ENCODE peak calls at places on chromosomes 12 and 14, in nine cellular contexts. C is fibroblast of lung, M is H9, D is mesendoderm, R is PC-3, Z is endothelial cell of umbilical vein, K is NT2/D1, P is MM.1S, S is endodermal cell. W is an unnamed sample.

GRCh38 chr12:12705833-12706520 is 10.0 kb upstream of the GPR19 start:
- DNase-seq in S (no peak), M (no peak), P (peak), D (peak), C (no peak), R (no peak), Z (peak), K (no peak), W (no peak)

GRCh38 chr12:9351136-9351535 is 142.9 kb upstream of the PZP start:
- DNase-seq in R (no peak), S (peak), D (no peak), K (no peak), M (no peak), P (no peak), Z (no peak), C (no peak), W (no peak)

GRCh38 chr14:38243696-38244250 is 12.1 kb downstream of the CLEC14A start:
- DNase-seq in M (no peak), S (no peak), R (peak), P (no peak), D (no peak), Z (peak), K (no peak), C (no peak), W (no peak)

GRCh38 chr14:51473808-51474207 is 177.9 kb upstream of the FRMD6 start:
- DNase-seq in D (no peak), M (no peak), P (no peak), K (no peak), S (no peak), Z (no peak), C (peak), R (peak), W (peak)

GRCh38 chr12:128693115-128693514 is 130.6 kb downstream of the SLC15A4 start:
- DNase-seq in Z (no peak), C (no peak), P (no peak), R (no peak), S (no peak), D (no peak), K (no peak), M (no peak), W (no peak)

GRCh38 chr12:20443216-20443615 is 74.9 kb downstream of the PDE3A start:
- DNase-seq in M (no peak), Z (no peak), D (no peak), K (no peak), P (no peak), S (no peak), C (no peak), R (no peak), W (no peak)

GRCh38 chr14:75578099-75578785 is at the start of gene FLVCR2:
- DNase-seq in S (peak), R (peak), D (peak), K (no peak), C (peak), Z (peak), P (peak), M (peak), W (peak)

GRCh38 chr12:47768323-47768811 is 4.7 kb upstream of the SLC48A1 start:
- DNase-seq in R (peak), D (peak), P (no peak), M (no peak), C (peak), S (no peak), Z (no peak), K (peak), W (no peak)

GRCh38 chr12:121653999-121654398 is 15.5 kb downstream of the MORN3 start:
- DNase-seq in P (no peak), R (no peak), M (no peak), K (no peak), S (no peak), C (no peak), D (no peak), Z (no peak), W (no peak)

GRCh38 chr14:20427231-20428009 is 8.5 kb downstream of the KLHL33 start:
- DNase-seq in Z (peak), R (peak), M (no peak), D (peak), S (peak), K (no peak), P (no peak), C (peak), W (peak)

GRCh38 chr14:101716956-101717662 is 44.4 kb upstream of the PPP2R5C start:
- DNase-seq in C (peak), R (no peak), D (no peak), S (peak), P (no peak), Z (no peak), K (no peak), M (no peak), W (no peak)

GRCh38 chr12:3998968-3999792 is 126.0 kb upstream of the PARP11 start:
- DNase-seq in C (no peak), P (no peak), R (no peak), D (peak), Z (no peak), S (peak), K (no peak), M (no peak), W (no peak)

GRCh38 chr12:6280672-6281071 is 29.8 kb upstream of the PLEKHG6 start:
- DNase-seq in M (no peak), K (no peak), C (no peak), Z (no peak), S (no peak), R (no peak), D (no peak), P (no peak), W (no peak)

GRCh38 chr14:85093631-85094330 is 436.2 kb upstream of the FLRT2 start:
- DNase-seq in C (peak), M (no peak), S (no peak), P (no peak), Z (no peak), D (no peak), R (no peak), K (no peak), W (no peak)

GRCh38 chr14:68976160-68977067 is 2.7 kb downstream of the ACTN1 start:
- DNase-seq in D (no peak), P (no peak), M (no peak), C (peak), S (peak), R (no peak), Z (peak), K (no peak), W (peak)

GRCh38 chr12:132541996-132542395 is 52.0 kb downstream of the FBRSL1 start:
- DNase-seq in R (no peak), D (no peak), Z (no peak), K (no peak), S (no peak), C (no peak), P (no peak), M (no peak), W (no peak)

GRCh38 chr14:57262117-57262516 is 6.6 kb downstream of the EXOC5 start:
- DNase-seq in M (no peak), C (no peak), R (no peak), S (no peak), D (no peak), Z (no peak), P (no peak), K (no peak), W (no peak)

GRCh38 chr14:91727121-91727520 is 4.8 kb downstream of the CATSPERB start:
- DNase-seq in S (no peak), C (peak), R (peak), Z (no peak), M (no peak), P (no peak), D (no peak), K (no peak), W (no peak)

GRCh38 chr12:57606399-57606798 is 1.8 kb downstream of the DTX3 start:
- DNase-seq in Z (no peak), M (no peak), S (no peak), C (no peak), P (no peak), R (no peak), D (no peak), K (no peak), W (no peak)

GRCh38 chr12:67096533-67097318 is 172.4 kb upstream of the CAND1 start:
- DNase-seq in R (peak), D (peak), S (no peak), P (no peak), Z (no peak), K (no peak), C (peak), M (no peak), W (peak)

GRCh38 chr12:54588110-54588831 is at the start of gene PPP1R1A:
- DNase-seq in P (no peak), M (peak), R (no peak), K (no peak), D (peak), Z (no peak), S (peak), C (no peak), W (peak)

GRCh38 chr14:81067156-81067555 is 111.7 kb downstream of the TSHR start:
- DNase-seq in K (no peak), C (no peak), R (no peak), Z (no peak), P (no peak), M (no peak), D (no peak), S (no peak), W (no peak)
- H3K9ac ChIP-seq in K (no peak), C (no peak), R (no peak), Z (no peak), P (no peak), M (no peak), D (no peak), S (no peak), W (no peak)

GRCh38 chr12:104955703-104956102 is 2.4 kb downstream of the SLC41A2 start:
- DNase-seq in K (no peak), M (no peak), P (no peak), S (no peak), D (no peak), R (no peak), C (no peak), Z (no peak), W (no peak)

GRCh38 chr12:104956870-104957301 is 1.2 kb downstream of the SLC41A2 start:
- DNase-seq in Z (no peak), P (no peak), K (no peak), R (peak), S (no peak), M (no peak), C (no peak), D (no peak), W (peak)

GRCh38 chr12:104958009-104958945 is at the start of gene SLC41A2:
- DNase-seq in C (peak), K (peak), Z (peak), M (peak), P (peak), R (peak), D (peak), S (peak), W (peak)

GRCh38 chr12:104958946-104959841 is 1.1 kb upstream of the SLC41A2 start:
- DNase-seq in D (peak), C (peak), M (peak), R (peak), S (peak), P (no peak), K (no peak), Z (peak), W (peak)

GRCh38 chr12:104957388-104958008 is 592 bp downstream of the SLC41A2 start:
- DNase-seq in D (no peak), K (no peak), Z (peak), R (peak), C (no peak), M (no peak), P (peak), S (no peak), W (peak)
- H3K9ac ChIP-seq in D (peak), K (peak), Z (peak), R (peak), C (peak), M (no peak), P (peak), S (no peak), W (peak)

DNA sequence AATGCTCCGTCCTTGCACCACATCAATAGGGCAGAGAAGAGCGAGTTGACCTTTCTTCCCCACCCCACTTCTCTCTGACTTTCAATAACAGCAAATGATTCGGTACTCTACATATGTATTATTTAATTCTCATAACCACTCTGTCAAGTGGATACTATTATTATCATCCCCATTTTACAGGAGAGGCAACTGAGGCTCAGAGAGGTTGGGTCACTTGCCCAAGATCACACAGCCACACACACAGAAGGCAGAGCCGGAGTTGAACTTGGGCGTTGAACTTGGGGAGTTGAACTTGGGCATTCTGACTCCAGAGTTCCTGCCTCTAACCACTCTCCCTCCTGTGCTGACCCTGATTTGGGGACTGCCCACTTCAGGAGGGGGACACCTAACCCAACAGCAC is 659 bp downstream of the MYL2 start:
- DNase-seq in C (no peak), D (no peak), R (no peak), K (no peak), P (no peak), S (no peak), Z (no peak), M (no peak), W (no peak)
- H3K9ac ChIP-seq in C (no peak), D (no peak), R (no peak), K (no peak), P (no peak), S (no peak), Z (no peak), M (no peak), W (no peak)

DNA sequence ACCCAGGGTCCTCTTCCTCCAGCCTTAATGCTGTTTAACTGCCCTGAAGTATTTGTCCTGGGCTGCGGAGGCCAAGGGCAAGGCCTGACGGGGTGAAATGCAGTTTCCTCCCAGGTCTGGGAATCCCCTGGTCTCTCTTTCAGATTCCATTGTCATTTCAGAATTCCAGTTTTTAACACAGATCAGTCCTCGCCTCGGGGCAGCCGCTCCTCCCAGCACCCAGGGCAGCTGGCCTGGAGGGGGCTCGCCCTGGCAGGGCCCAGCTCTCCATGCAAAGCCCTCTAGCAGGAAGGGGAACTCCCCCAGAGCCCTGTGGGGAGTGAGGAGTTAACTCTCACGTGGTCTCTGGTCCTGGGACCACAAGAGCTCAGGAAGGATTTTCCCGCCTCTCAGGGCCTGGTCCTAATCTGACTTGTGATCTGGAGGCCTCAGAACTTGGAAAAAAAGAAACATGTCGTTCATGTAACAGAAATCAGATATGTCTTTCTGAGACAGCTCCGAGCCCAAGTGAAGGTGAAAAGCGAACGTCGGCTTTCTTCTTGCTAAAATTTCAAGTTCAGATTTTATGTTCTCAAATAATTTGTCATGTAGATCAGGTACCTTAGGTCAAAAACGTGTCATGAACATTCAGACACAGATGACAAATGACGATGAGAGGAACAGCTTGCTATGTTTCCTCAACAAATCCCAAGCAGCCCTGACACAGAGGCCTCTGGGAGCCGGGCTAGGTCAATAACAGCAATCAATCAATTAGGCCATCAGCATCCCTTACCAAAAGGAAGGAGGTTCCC is 265.5 kb upstream of the SFSWAP start:
- DNase-seq in S (peak), P (no peak), Z (no peak), R (no peak), D (peak), C (no peak), K (no peak), M (peak), W (no peak)
- H3K9ac ChIP-seq in S (no peak), P (no peak), Z (no peak), R (no peak), D (no peak), C (no peak), K (no peak), M (no peak), W (no peak)

GRCh38 chr12:56571131-56571530 is 49.5 kb downstream of the RBMS2 start:
- DNase-seq in K (no peak), P (no peak), C (no peak), Z (no peak), M (no peak), R (no peak), S (no peak), D (peak), W (no peak)

DNA sequence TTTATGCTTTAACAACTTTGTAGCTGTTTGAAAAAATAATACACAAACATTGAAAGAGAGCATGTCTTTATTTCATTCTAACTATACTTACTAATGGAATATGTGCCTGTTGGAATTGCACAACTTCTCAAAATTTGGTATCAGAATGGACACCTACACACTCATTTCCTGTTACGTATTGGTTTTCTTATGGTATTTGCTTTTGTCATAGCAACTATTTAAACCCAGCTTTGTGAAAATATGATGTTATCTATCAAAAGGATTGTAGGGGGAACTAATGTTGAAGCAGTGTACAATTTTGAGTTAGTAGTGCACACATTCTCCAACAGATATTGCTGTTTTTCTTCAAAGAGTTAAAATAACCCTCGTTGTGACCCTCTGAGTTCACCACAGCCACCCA is 52.6 kb downstream of the RBMS2 start:
- DNase-seq in P (no peak), Z (peak), C (peak), R (peak), K (no peak), D (no peak), S (no peak), M (no peak), W (peak)
- H3K9ac ChIP-seq in P (no peak), Z (peak), C (no peak), R (no peak), K (no peak), D (no peak), S (no peak), M (no peak), W (no peak)

GRCh38 chr12:71684081-71684480 is 1.8 kb upstream of the TMEM19 start:
- DNase-seq in S (no peak), M (no peak), D (peak), C (no peak), Z (no peak), K (no peak), P (no peak), R (no peak), W (no peak)
- H3K9ac ChIP-seq in S (no peak), M (no peak), D (no peak), C (no peak), Z (no peak), K (no peak), P (no peak), R (no peak), W (peak)

GRCh38 chr12:117685115-117685926 is 283.5 kb downstream of the KSR2 start:
- DNase-seq in C (peak), S (peak), R (peak), K (peak), M (peak), P (no peak), Z (peak), D (peak), W (no peak)

GRCh38 chr12:117689857-117690256 is 278.9 kb downstream of the KSR2 start:
- DNase-seq in S (no peak), D (no peak), M (no peak), K (no peak), P (no peak), R (no peak), Z (no peak), C (no peak), W (no peak)

GRCh38 chr12:117684471-117684870 is 284.3 kb downstream of the KSR2 start:
- DNase-seq in C (no peak), S (no peak), K (no peak), Z (no peak), P (no peak), D (no peak), M (no peak), R (no peak), W (no peak)

GRCh38 chr12:117686210-117686609 is 282.6 kb downstream of the KSR2 start:
- DNase-seq in P (no peak), D (no peak), Z (no peak), S (no peak), K (no peak), R (no peak), C (no peak), M (no peak), W (no peak)

DNA sequence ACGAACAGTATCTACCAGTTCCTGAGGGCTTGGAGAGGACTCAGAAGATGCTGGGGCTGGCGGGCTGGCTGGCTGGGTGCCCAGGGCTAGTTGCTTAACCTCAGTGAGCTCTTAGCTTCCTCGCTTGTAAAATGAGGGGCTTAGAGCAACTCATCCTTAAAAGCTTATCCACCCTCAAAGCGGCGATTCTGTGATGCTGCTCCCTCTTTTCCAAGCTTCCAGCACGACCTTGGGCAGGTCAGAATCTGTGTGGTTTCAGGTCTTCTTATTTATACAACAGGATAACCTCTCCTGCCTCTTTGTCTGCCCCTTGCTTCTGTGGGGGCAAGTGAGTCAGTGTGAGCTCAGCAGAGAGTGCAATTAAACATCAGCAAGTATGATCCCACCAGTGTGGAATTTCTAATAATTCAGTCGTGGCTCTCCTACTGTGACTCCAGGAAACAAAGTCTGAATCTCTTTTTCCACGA is 281.8 kb downstream of the KSR2 start:
- DNase-seq in P (no peak), K (no peak), C (peak), Z (peak), S (no peak), M (no peak), R (peak), D (peak), W (no peak)
- H3K9ac ChIP-seq in P (no peak), K (no peak), C (no peak), Z (peak), S (no peak), M (no peak), R (peak), D (no peak), W (no peak)

DNA sequence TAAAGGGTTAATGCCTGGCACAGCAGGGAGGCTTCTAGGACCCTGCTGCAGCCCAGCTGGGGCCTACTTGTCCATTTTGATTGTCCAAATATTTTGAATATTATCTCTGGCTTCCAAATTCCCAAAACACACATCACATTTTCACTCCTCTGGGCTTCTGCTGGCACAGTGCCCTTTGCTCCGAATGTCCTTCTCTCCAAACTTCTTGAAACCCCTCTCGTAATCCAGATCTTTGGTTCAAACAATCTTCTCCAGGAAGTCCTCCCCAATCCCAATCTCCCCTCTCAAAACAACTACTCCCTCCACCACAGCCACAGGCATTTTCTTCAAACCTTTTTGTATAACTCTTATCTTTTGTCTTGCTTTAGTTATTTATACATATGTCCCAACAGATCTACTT is 225.6 kb downstream of the PPM1H start:
- DNase-seq in C (no peak), D (no peak), R (no peak), M (no peak), S (no peak), P (no peak), Z (no peak), K (no peak), W (no peak)
- H3K9ac ChIP-seq in C (no peak), D (no peak), R (no peak), M (no peak), S (no peak), P (no peak), Z (no peak), K (no peak), W (peak)

W was measured in adipocyte.